ENCODE peak calls at places on chromosome 22, in nine cellular contexts. R, B, L, T, G, W, V, K and Z are unnamed samples.
A peak's percentile ranks its signal among the peaks of the same experiment; 100 is the strongest.

GRCh38 chr22:37206118-37206840 is 6.0 kb downstream of the SSTR3 start:
- DNase-seq in R (no peak), T (no peak), K (no peak), B (no peak), V (no peak), L (no peak), W (no peak), G (peak; percentile 34), Z (no peak)

GRCh38 chr22:21972293-21972779 is 10.3 kb downstream of the TOP3B start:
- DNase-seq in G (no peak), L (peak; percentile 75), B (no peak), W (no peak), V (peak; percentile 45), T (no peak), K (peak; percentile 45), R (peak; percentile 66), Z (peak; percentile 68)

GRCh38 chr22:16954060-16954403 is 54.0 kb downstream of the GAB4 start:
- DNase-seq in G (no peak), R (no peak), L (no peak), T (no peak), B (no peak), V (no peak), K (no peak), W (no peak), Z (no peak)

GRCh38 chr22:20442485-20443284 is 5.1 kb upstream of the SCARF2 start:
- DNase-seq in T (no peak), W (no peak), G (peak; percentile 57), V (no peak), L (no peak), R (no peak), B (peak; percentile 24), K (no peak), Z (no peak)

GRCh38 chr22:33464698-33465097 is 406.5 kb upstream of the SYN3 start:
- DNase-seq in B (no peak), G (no peak), W (no peak), L (no peak), K (no peak), V (no peak), T (no peak), R (no peak), Z (no peak)

GRCh38 chr22:17920992-17921650 is 103.2 kb downstream of the MICAL3 start:
- DNase-seq in L (no peak), T (no peak), W (no peak), V (no peak), K (no peak), B (no peak), R (no peak), G (no peak), Z (no peak)

GRCh38 chr22:25564320-25564978 is at the start of gene GRK3:
- DNase-seq in V (peak; percentile 77), R (peak; percentile 77), L (peak; percentile 86), K (peak; percentile 68), B (peak; percentile 75), G (peak; percentile 85), W (peak; percentile 79), T (no peak), Z (peak; percentile 71)

GRCh38 chr22:50528682-50529415 is 963 bp downstream of the TYMP start:
- DNase-seq in W (peak; percentile 78), T (no peak), R (peak; percentile 23), B (peak; percentile 44), V (no peak), G (no peak), K (no peak), L (no peak), Z (no peak)

GRCh38 chr22:49418943-49419342 is 408.7 kb downstream of the BRD1 start:
- DNase-seq in R (no peak), W (no peak), V (no peak), G (no peak), T (no peak), B (no peak), K (no peak), L (no peak), Z (no peak)

GRCh38 chr22:38135133-38135706 is 24.7 kb upstream of the BAIAP2L2 start:
- DNase-seq in W (no peak), B (no peak), R (no peak), V (no peak), G (peak; percentile 42), L (no peak), T (peak; percentile 42), K (no peak), Z (no peak)

GRCh38 chr22:23518381-23519187 is 61.5 kb downstream of the IGLL1 start:
- DNase-seq in V (peak; percentile 65), K (no peak), W (no peak), R (no peak), L (peak; percentile 64), B (peak; percentile 15), T (no peak), G (no peak), Z (no peak)

GRCh38 chr22:50059185-50059880 is 1.2 kb upstream of the TTLL8 start:
- DNase-seq in B (no peak), K (no peak), G (no peak), L (peak; percentile 74), V (no peak), T (no peak), R (peak; percentile 28), W (peak; percentile 64), Z (no peak)

GRCh38 chr22:47629791-47630655 is 867.6 kb downstream of the TBC1D22A start:
- DNase-seq in K (no peak), G (no peak), W (peak; percentile 60), R (no peak), L (no peak), B (no peak), V (no peak), T (no peak), Z (no peak)

GRCh38 chr22:33111491-33111890 is 53.3 kb upstream of the SYN3 start:
- DNase-seq in B (no peak), W (no peak), G (no peak), R (peak; percentile 54), V (no peak), L (no peak), K (no peak), T (no peak), Z (no peak)

GRCh38 chr22:50087646-50088045 is 2.2 kb upstream of the MOV10L1 start:
- DNase-seq in G (no peak), T (no peak), B (no peak), W (no peak), R (no peak), L (no peak), V (no peak), K (no peak), Z (no peak)

GRCh38 chr22:49247194-49247924 is 580.3 kb downstream of the BRD1 start:
- DNase-seq in V (no peak), K (no peak), B (no peak), R (no peak), G (peak; percentile 32), T (no peak), L (no peak), W (no peak), Z (no peak)

GRCh38 chr22:50216684-50217520 is 16.1 kb downstream of the SELENOO start:
- DNase-seq in W (no peak), B (no peak), L (no peak), R (no peak), G (no peak), T (no peak), V (no peak), K (no peak), Z (no peak)

GRCh38 chr22:17102297-17102667 is 17.5 kb downstream of the IL17RA start:
- DNase-seq in V (no peak), B (no peak), K (no peak), T (no peak), W (no peak), L (no peak), G (peak; percentile 21), R (no peak), Z (no peak)

DNA sequence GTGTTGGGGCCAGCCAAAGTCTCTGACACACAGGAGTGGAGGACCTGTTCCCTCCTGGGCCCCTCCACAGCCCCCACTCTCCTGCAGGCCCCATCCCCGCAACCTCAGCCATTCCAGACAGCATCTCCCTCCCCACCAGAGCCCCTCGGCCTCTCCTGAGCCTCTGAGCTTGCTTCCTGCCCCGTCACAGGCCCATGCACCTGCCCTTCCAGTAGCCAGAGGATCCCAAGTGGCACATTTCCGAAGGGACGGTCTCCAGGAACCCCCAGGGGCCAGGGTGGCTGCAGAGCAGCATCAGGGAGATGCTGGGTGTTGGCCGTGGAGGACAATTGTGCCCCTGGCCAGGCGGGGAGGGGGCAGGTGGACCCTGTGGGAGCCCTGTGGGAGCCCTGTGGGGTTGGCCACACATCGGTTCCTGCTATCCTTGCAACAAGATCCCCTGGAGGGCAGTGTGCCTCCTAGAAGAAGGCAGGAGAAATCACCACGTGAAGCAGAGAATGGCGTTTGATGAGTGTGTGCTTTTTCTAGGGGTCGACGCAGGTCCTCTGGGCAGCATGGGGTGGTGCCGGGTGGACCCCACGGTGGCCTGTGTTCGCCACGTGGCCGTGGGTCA is 45.3 kb upstream of the PPARA start:
- DNase-seq in R (no peak), L (no peak), G (no peak), B (no peak), K (no peak), V (no peak), W (no peak), T (no peak), Z (no peak)
- TF ChIP-seq CTCF in R (no peak), L (no peak), G (no peak), B (no peak), K (no peak), V (no peak), W (no peak), T (no peak), Z (no peak)

GRCh38 chr22:35037089-35037488 is 28.9 kb upstream of the ISX start:
- DNase-seq in T (no peak), B (no peak), G (no peak), V (no peak), W (peak; percentile 29), R (peak; percentile 7), K (no peak), L (no peak), Z (no peak)
- TF ChIP-seq CTCF in T (no peak), B (no peak), G (no peak), V (no peak), W (no peak), R (peak; percentile 62), K (peak; percentile 49), L (peak; percentile 24), Z (peak; percentile 37)

DNA sequence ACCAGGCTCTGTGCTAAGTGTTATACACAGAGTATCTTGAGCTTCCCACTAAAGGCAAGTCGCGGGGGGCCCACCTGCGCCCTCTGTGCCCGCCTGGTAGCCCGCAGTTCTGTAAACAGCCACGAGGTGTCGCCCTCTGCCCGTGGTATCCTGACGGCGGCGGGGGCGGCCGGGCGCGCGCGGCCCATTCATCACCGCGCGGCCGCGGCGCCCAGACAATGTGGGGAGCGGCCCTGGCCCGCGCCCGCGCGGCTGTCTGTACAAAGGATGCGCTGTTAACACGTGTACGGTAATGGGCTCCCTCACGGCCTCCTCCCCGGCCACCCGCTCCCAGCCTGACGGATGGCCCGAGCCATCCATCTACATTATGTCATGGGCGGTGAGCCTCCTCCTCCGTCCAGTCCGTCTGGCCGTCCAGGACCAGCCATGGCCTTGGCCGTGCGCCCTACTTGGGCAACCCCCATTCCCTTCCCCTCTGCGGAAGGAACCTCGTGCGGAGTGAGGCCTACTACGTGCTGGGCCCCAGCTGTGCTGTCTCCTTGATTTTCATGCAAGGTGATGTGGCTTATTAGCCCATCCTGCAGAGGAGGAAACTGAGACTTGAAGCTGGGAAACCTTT is 99.4 kb downstream of the MIAT start:
- DNase-seq in G (peak; percentile 74), V (peak; percentile 37), B (peak; percentile 75), L (peak; percentile 82), R (no peak), K (peak; percentile 48), W (no peak), T (no peak), Z (peak; percentile 79)
- TF ChIP-seq CTCF in G (peak; percentile 97), V (peak; percentile 87), B (peak; percentile 86), L (peak; percentile 79), R (peak; percentile 67), K (peak; percentile 93), W (peak; percentile 97), T (peak; percentile 70), Z (peak; percentile 96)

GRCh38 chr22:27413702-27414101 is 387.9 kb downstream of the MN1 start:
- DNase-seq in V (no peak), B (no peak), K (no peak), L (no peak), G (no peak), W (no peak), R (no peak), T (no peak), Z (no peak)
- TF ChIP-seq CTCF in V (no peak), B (no peak), K (no peak), L (no peak), G (no peak), W (no peak), R (no peak), T (no peak), Z (no peak)